ENCODE peak calls at places on chromosomes 12 and 14, in seven cellular contexts. H is body of pancreas; Q is stomach; W is CD8-positive, alpha-beta memory T cell; F is A673; N is effector memory CD4-positive, alpha-beta T cell; L is GM23338. J is an unnamed sample.

GRCh38 chr12:113867258-113867657 is 98.9 kb downstream of the RBM19 start:
- DNase-seq in H (no peak), Q (no peak), W (no peak), F (no peak), N (no peak), L (peak; percentile 68), J (no peak)

GRCh38 chr12:69987453-69988102 is 162.6 kb downstream of the MYRFL start:
- DNase-seq in H (peak; percentile 41), Q (no peak), W (no peak), F (peak; percentile 84), N (no peak), L (no peak), J (no peak)

GRCh38 chr12:46462641-46463355 is 90.2 kb upstream of the SLC38A2 start:
- DNase-seq in H (no peak), Q (no peak), W (no peak), F (no peak), N (no peak), L (no peak), J (no peak)

GRCh38 chr14:55152052-55152753 is 23.2 kb downstream of the LGALS3 start:
- DNase-seq in H (no peak), Q (no peak), W (no peak), F (no peak), N (no peak), L (no peak), J (no peak)

GRCh38 chr14:44912041-44912869 is 49.5 kb downstream of the KLHL28 start:
- DNase-seq in H (peak; percentile 16), Q (no peak), W (no peak), F (no peak), N (no peak), L (peak; percentile 32), J (no peak)

GRCh38 chr12:117671734-117672133 is 297.1 kb downstream of the KSR2 start:
- DNase-seq in H (peak; percentile 41), Q (no peak), W (no peak), F (peak; percentile 70), N (no peak), L (peak; percentile 91), J (no peak)

GRCh38 chr12:70243510-70244331 is 488 bp downstream of the CNOT2 start:
- DNase-seq in H (peak; percentile 65), Q (peak; percentile 60), W (peak; percentile 67), F (peak; percentile 78), N (peak; percentile 62), L (peak; percentile 69), J (peak; percentile 57)

GRCh38 chr12:72214163-72214562 is 58.0 kb upstream of the TRHDE start:
- DNase-seq in H (no peak), Q (no peak), W (no peak), F (no peak), N (no peak), L (no peak), J (no peak)

GRCh38 chr12:116939734-116940133 is 29.0 kb downstream of the FBXW8 start:
- DNase-seq in H (no peak), Q (no peak), W (no peak), F (no peak), N (no peak), L (no peak), J (no peak)

GRCh38 chr12:111180830-111181726 is 187.8 kb downstream of the PHETA1 start:
- DNase-seq in H (peak; percentile 35), Q (peak; percentile 53), W (no peak), F (peak; percentile 94), N (no peak), L (no peak), J (no peak)

DNA sequence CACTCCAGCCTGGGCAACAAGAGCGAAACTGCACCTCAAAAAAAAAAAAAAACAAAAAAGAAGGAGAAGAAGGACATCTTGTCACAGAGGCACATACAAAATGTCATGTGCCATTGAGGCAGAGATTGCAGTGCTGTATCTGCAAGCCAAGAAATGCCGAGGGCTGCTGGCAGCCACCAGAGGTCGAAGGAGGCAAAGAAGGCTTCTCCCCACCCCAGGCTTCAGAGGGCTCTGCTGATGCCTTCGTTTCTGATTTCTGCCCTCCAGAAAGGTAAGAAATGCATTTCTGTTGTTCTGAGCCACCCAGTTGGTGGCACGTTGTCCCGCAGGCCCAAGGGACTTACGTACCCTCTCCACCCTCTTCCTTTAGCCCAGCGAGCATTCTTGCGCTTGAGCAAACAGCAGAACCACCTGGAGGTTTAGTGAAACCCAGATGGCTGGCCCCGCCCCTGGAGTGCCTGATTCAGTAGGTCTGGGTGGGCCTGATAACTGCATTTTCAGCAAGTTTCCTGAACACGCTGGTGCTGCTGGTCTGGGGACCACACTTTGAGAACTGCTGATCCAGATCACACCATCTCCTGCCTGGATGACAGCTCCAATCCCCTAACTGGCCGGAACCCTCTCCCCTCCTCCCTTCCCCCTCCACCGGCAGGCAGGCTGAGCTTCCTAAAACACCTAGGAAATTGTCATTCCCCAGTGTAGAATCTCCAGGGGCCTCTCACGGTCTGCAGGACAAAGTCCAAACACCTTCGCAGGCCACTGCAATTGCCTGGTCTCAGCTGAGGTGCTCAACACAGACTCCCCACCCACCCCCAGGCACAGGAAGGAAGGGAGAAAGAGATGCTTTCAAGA is 21.1 kb upstream of the SCARB1 start:
- DNase-seq in H (no peak), Q (peak; percentile 71), W (no peak), F (no peak), N (no peak), L (peak; percentile 63), J (no peak)
- H3K4me1 ChIP-seq in H (no peaks in the 10 kb centered on the region), Q (peaks cover 10% of the 10 kb centered on the region), W (no peaks in the 10 kb centered on the region), F (no peaks in the 10 kb centered on the region), N (peaks cover 4% of the 10 kb centered on the region), L (peaks cover 28% of the 10 kb centered on the region), J (peaks cover 5% of the 10 kb centered on the region)

GRCh38 chr12:49666176-49666575 is 41.0 kb downstream of the FMNL3 start:
- DNase-seq in H (no peak), Q (no peak), W (no peak), F (no peak), N (no peak), L (no peak), J (no peak)
- H3K4me1 ChIP-seq in H (peaks cover 8% of the 10 kb centered on the region), Q (peaks cover 58% of the 10 kb centered on the region), W (peaks cover 69% of the 10 kb centered on the region), F (peaks cover 19% of the 10 kb centered on the region), N (peaks cover 52% of the 10 kb centered on the region), L (peaks cover 17% of the 10 kb centered on the region), J (peaks cover 68% of the 10 kb centered on the region)

GRCh38 chr14:33736299-33736698 is 214.6 kb downstream of the EGLN3 start:
- DNase-seq in H (no peak), Q (no peak), W (no peak), F (no peak), N (no peak), L (peak; percentile 40), J (no peak)

GRCh38 chr14:33736979-33737378 is 213.9 kb downstream of the EGLN3 start:
- DNase-seq in H (no peak), Q (no peak), W (no peak), F (no peak), N (no peak), L (no peak), J (no peak)

GRCh38 chr14:33734387-33734786 is 216.5 kb downstream of the EGLN3 start:
- DNase-seq in H (no peak), Q (no peak), W (no peak), F (no peak), N (no peak), L (no peak), J (no peak)

GRCh38 chr14:33733310-33733709 is 217.6 kb downstream of the EGLN3 start:
- DNase-seq in H (no peak), Q (no peak), W (no peak), F (no peak), N (no peak), L (no peak), J (no peak)

DNA sequence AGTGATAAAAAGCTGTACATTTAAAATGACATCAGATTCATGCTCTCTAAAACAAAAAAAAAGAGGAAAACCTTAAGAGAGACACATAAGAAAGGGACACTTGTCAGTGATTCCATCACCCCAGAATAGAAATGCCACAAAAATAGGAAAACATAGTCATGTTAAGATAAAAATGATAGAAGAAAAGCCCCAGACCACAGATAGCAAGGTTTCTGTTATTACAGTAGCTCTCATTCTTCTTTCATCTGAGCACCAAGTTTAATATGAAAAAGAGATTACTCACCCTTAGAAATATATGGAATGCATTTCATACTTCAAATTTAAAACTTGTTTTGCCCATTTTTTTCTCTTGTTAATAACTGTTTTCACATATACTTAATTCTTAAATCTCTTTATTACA is 217.2 kb downstream of the EGLN3 start:
- DNase-seq in H (no peak), Q (no peak), W (no peak), F (no peak), N (no peak), L (no peak), J (no peak)
- H3K4me1 ChIP-seq in H (no peaks in the 10 kb centered on the region), Q (no peaks in the 10 kb centered on the region), W (no peaks in the 10 kb centered on the region), F (no peaks in the 10 kb centered on the region), N (no peaks in the 10 kb centered on the region), L (peaks cover 10% of the 10 kb centered on the region), J (no peaks in the 10 kb centered on the region)

GRCh38 chr12:105315726-105316125 is 14.8 kb upstream of the C12orf75 start:
- DNase-seq in H (no peak), Q (no peak), W (no peak), F (no peak), N (no peak), L (no peak), J (no peak)

GRCh38 chr12:105315130-105315529 is 15.4 kb upstream of the C12orf75 start:
- DNase-seq in H (no peak), Q (no peak), W (no peak), F (no peak), N (no peak), L (no peak), J (no peak)

GRCh38 chr12:105317942-105318614 is 12.4 kb upstream of the C12orf75 start:
- DNase-seq in H (no peak), Q (no peak), W (no peak), F (no peak), N (no peak), L (no peak), J (no peak)

GRCh38 chr12:105317453-105317852 is 13.0 kb upstream of the C12orf75 start:
- DNase-seq in H (no peak), Q (no peak), W (no peak), F (no peak), N (no peak), L (no peak), J (no peak)

DNA sequence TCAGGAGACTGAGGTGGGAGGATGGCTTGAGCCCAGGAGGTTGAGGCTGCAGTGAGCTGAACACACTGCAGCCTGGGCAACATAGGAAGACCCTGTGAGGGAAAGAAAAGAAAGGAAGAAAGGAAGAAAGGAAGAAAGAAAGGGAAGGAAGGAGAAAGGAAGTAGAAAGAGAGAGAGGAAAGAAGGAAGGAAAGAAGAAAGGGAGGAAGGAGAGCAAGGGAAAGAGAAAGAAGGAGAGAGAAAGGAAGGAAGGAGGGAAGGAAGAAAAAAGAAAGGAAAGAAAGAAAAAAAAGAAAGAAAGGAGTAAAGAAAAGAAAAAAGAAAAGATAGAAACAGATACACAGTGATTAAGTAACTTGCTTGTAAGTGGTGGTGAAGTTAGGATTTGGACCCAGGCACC is 13.6 kb upstream of the C12orf75 start:
- DNase-seq in H (no peak), Q (no peak), W (no peak), F (no peak), N (no peak), L (no peak), J (no peak)
- H3K4me1 ChIP-seq in H (peaks cover 40% of the 10 kb centered on the region), Q (peaks cover 36% of the 10 kb centered on the region), W (peaks cover 6% of the 10 kb centered on the region), F (no peaks in the 10 kb centered on the region), N (no peaks in the 10 kb centered on the region), L (no peaks in the 10 kb centered on the region), J (no peaks in the 10 kb centered on the region)

GRCh38 chr12:130496516-130497120 is 158.9 kb downstream of the PIWIL1 start:
- DNase-seq in H (no peak), Q (no peak), W (no peak), F (no peak), N (no peak), L (no peak), J (no peak)
- H3K4me1 ChIP-seq in H (no peaks in the 10 kb centered on the region), Q (no peaks in the 10 kb centered on the region), W (no peaks in the 10 kb centered on the region), F (no peaks in the 10 kb centered on the region), N (no peaks in the 10 kb centered on the region), L (no peaks in the 10 kb centered on the region), J (no peaks in the 10 kb centered on the region)

J was measured in CD4-positive, CD25-positive, alpha-beta regulatory T cell.